ENCODE peak calls at places on chromosomes 3 and 15, in seven cellular contexts. One of them, this sample, is unnamed.

GRCh38 chr15:40754574-40754882 is 526 bp downstream of the RMDN3 start:
- DNase-seq in iPS-NIHi11: peak
- DNase-seq in DMS153: no peak
- DNase-seq in brain microvascular endothelial cell: no peak
- DNase-seq in activated T-cell treated with anti-CD3 and anti-CD28 coated beads for 24 hours: no peak
- DNase-seq in glutamatergic neuron: peak
- DNase-seq in tibial artery: no peak
- DNase-seq in this sample: peak

GRCh38 chr3:6524479-6524878 is 336.4 kb upstream of the GRM7 start:
- DNase-seq in activated T-cell treated with anti-CD3 and anti-CD28 coated beads for 24 hours: no peak
- DNase-seq in iPS-NIHi11: no peak
- DNase-seq in DMS153: no peak
- DNase-seq in brain microvascular endothelial cell: no peak
- DNase-seq in tibial artery: no peak
- DNase-seq in glutamatergic neuron: no peak
- DNase-seq in this sample: no peak

GRCh38 chr3:11470031-11470853 is 173.5 kb downstream of the VGLL4 start:
- DNase-seq in DMS153: no peak
- DNase-seq in tibial artery: no peak
- DNase-seq in brain microvascular endothelial cell: no peak
- DNase-seq in iPS-NIHi11: no peak
- DNase-seq in activated T-cell treated with anti-CD3 and anti-CD28 coated beads for 24 hours: no peak
- DNase-seq in glutamatergic neuron: no peak
- DNase-seq in this sample: no peak

GRCh38 chr15:71974211-71974610 is 143.7 kb downstream of the MYO9A start:
- DNase-seq in tibial artery: no peak
- DNase-seq in brain microvascular endothelial cell: no peak
- DNase-seq in activated T-cell treated with anti-CD3 and anti-CD28 coated beads for 24 hours: no peak
- DNase-seq in iPS-NIHi11: no peak
- DNase-seq in DMS153: no peak
- DNase-seq in glutamatergic neuron: no peak
- DNase-seq in this sample: no peak

GRCh38 chr15:99707481-99708270 is 25.6 kb downstream of the LYSMD4 start:
- DNase-seq in iPS-NIHi11: no peak
- DNase-seq in brain microvascular endothelial cell: no peak
- DNase-seq in activated T-cell treated with anti-CD3 and anti-CD28 coated beads for 24 hours: no peak
- DNase-seq in DMS153: no peak
- DNase-seq in tibial artery: no peak
- DNase-seq in glutamatergic neuron: no peak
- DNase-seq in this sample: no peak

GRCh38 chr3:4637265-4637664 is 144.1 kb downstream of the ITPR1 start:
- DNase-seq in activated T-cell treated with anti-CD3 and anti-CD28 coated beads for 24 hours: no peak
- DNase-seq in DMS153: no peak
- DNase-seq in glutamatergic neuron: no peak
- DNase-seq in brain microvascular endothelial cell: no peak
- DNase-seq in tibial artery: no peak
- DNase-seq in iPS-NIHi11: no peak
- DNase-seq in this sample: no peak

GRCh38 chr3:101878589-101878988 is 29.3 kb downstream of the NFKBIZ start:
- DNase-seq in iPS-NIHi11: no peak
- DNase-seq in tibial artery: no peak
- DNase-seq in brain microvascular endothelial cell: no peak
- DNase-seq in DMS153: peak
- DNase-seq in glutamatergic neuron: no peak
- DNase-seq in activated T-cell treated with anti-CD3 and anti-CD28 coated beads for 24 hours: no peak
- DNase-seq in this sample: no peak

GRCh38 chr3:170102421-170102820 is 64.6 kb downstream of the GPR160 start:
- DNase-seq in iPS-NIHi11: no peak
- DNase-seq in glutamatergic neuron: no peak
- DNase-seq in activated T-cell treated with anti-CD3 and anti-CD28 coated beads for 24 hours: no peak
- DNase-seq in tibial artery: no peak
- DNase-seq in brain microvascular endothelial cell: no peak
- DNase-seq in DMS153: no peak
- DNase-seq in this sample: no peak

GRCh38 chr3:189999718-190000117 is 121.0 kb downstream of the P3H2 start:
- DNase-seq in tibial artery: no peak
- DNase-seq in iPS-NIHi11: no peak
- DNase-seq in DMS153: no peak
- DNase-seq in glutamatergic neuron: no peak
- DNase-seq in brain microvascular endothelial cell: no peak
- DNase-seq in activated T-cell treated with anti-CD3 and anti-CD28 coated beads for 24 hours: no peak
- DNase-seq in this sample: no peak

GRCh38 chr3:48301814-48302194 is 31.7 kb downstream of the SPINK8 start:
- DNase-seq in glutamatergic neuron: no peak
- DNase-seq in brain microvascular endothelial cell: peak
- DNase-seq in DMS153: no peak
- DNase-seq in iPS-NIHi11: peak
- DNase-seq in tibial artery: peak
- DNase-seq in activated T-cell treated with anti-CD3 and anti-CD28 coated beads for 24 hours: peak
- DNase-seq in this sample: peak

GRCh38 chr3:138694287-138695007 is 85.9 kb downstream of the FAIM start:
- DNase-seq in tibial artery: no peak
- DNase-seq in DMS153: no peak
- DNase-seq in iPS-NIHi11: no peak
- DNase-seq in brain microvascular endothelial cell: peak
- DNase-seq in glutamatergic neuron: no peak
- DNase-seq in activated T-cell treated with anti-CD3 and anti-CD28 coated beads for 24 hours: no peak
- DNase-seq in this sample: no peak

GRCh38 chr3:147613710-147614109 is 204.5 kb downstream of the ZIC1 start:
- DNase-seq in iPS-NIHi11: no peak
- DNase-seq in activated T-cell treated with anti-CD3 and anti-CD28 coated beads for 24 hours: no peak
- DNase-seq in tibial artery: no peak
- DNase-seq in glutamatergic neuron: no peak
- DNase-seq in DMS153: no peak
- DNase-seq in brain microvascular endothelial cell: no peak
- DNase-seq in this sample: peak

GRCh38 chr3:10447527-10448260 is 57.7 kb downstream of the ATP2B2 start:
- DNase-seq in activated T-cell treated with anti-CD3 and anti-CD28 coated beads for 24 hours: no peak
- DNase-seq in brain microvascular endothelial cell: no peak
- DNase-seq in iPS-NIHi11: no peak
- DNase-seq in DMS153: no peak
- DNase-seq in tibial artery: no peak
- DNase-seq in glutamatergic neuron: no peak
- DNase-seq in this sample: no peak

GRCh38 chr3:45489730-45490309 is 101.4 kb downstream of the LARS2 start:
- DNase-seq in activated T-cell treated with anti-CD3 and anti-CD28 coated beads for 24 hours: no peak
- DNase-seq in tibial artery: no peak
- DNase-seq in iPS-NIHi11: no peak
- DNase-seq in DMS153: no peak
- DNase-seq in brain microvascular endothelial cell: no peak
- DNase-seq in glutamatergic neuron: no peak
- DNase-seq in this sample: no peak

GRCh38 chr15:47756872-47757271 is 39.6 kb downstream of the SEMA6D start:
- DNase-seq in tibial artery: no peak
- DNase-seq in activated T-cell treated with anti-CD3 and anti-CD28 coated beads for 24 hours: no peak
- DNase-seq in brain microvascular endothelial cell: peak
- DNase-seq in iPS-NIHi11: no peak
- DNase-seq in DMS153: no peak
- DNase-seq in glutamatergic neuron: no peak
- DNase-seq in this sample: peak

GRCh38 chr3:129195731-129196256 is 12.1 kb upstream of the CNBP start:
- DNase-seq in brain microvascular endothelial cell: peak
- DNase-seq in tibial artery: peak
- DNase-seq in activated T-cell treated with anti-CD3 and anti-CD28 coated beads for 24 hours: no peak
- DNase-seq in iPS-NIHi11: no peak
- DNase-seq in glutamatergic neuron: no peak
- DNase-seq in DMS153: no peak
- DNase-seq in this sample: no peak

GRCh38 chr3:31197941-31198340 is 303.5 kb upstream of the GADL1 start:
- DNase-seq in DMS153: no peak
- DNase-seq in glutamatergic neuron: no peak
- DNase-seq in tibial artery: no peak
- DNase-seq in activated T-cell treated with anti-CD3 and anti-CD28 coated beads for 24 hours: no peak
- DNase-seq in brain microvascular endothelial cell: no peak
- DNase-seq in iPS-NIHi11: no peak
- DNase-seq in this sample: no peak

GRCh38 chr3:18812316-18812715 is 336.0 kb upstream of the KCNH8 start:
- DNase-seq in brain microvascular endothelial cell: peak
- DNase-seq in DMS153: no peak
- DNase-seq in glutamatergic neuron: no peak
- DNase-seq in activated T-cell treated with anti-CD3 and anti-CD28 coated beads for 24 hours: no peak
- DNase-seq in tibial artery: no peak
- DNase-seq in iPS-NIHi11: no peak
- DNase-seq in this sample: no peak

GRCh38 chr3:36993326-36994283 is at the start of gene MLH1:
- DNase-seq in glutamatergic neuron: peak
- DNase-seq in DMS153: no peak
- DNase-seq in iPS-NIHi11: peak
- DNase-seq in brain microvascular endothelial cell: peak
- DNase-seq in activated T-cell treated with anti-CD3 and anti-CD28 coated beads for 24 hours: peak
- DNase-seq in tibial artery: peak
- DNase-seq in this sample: peak